ENCODE peak calls at places on chromosomes 3 and 15, in five cellular contexts. One of them, this sample, is unnamed.

GRCh38 chr3:46914849-46915248 is 37.3 kb downstream of the PTH1R start:
- DNase-seq in HCT116: no peak
- DNase-seq in endothelial cell of umbilical vein: no peak
- DNase-seq in K562: no peak
- DNase-seq in SK-N-SH: no peak
- DNase-seq in this sample: no peak

GRCh38 chr15:66068801-66069200 is 184.7 kb downstream of the MEGF11 start:
- DNase-seq in HCT116: no peak
- DNase-seq in endothelial cell of umbilical vein: no peak
- DNase-seq in SK-N-SH: no peak
- DNase-seq in K562: no peak
- DNase-seq in this sample: no peak

GRCh38 chr3:10015476-10015904 is 10.7 kb upstream of the FANCD2 start:
- DNase-seq in HCT116: no peak
- DNase-seq in K562: no peak
- DNase-seq in endothelial cell of umbilical vein: peak
- DNase-seq in SK-N-SH: no peak
- DNase-seq in this sample: no peak

GRCh38 chr3:72052841-72053409 is 268.0 kb upstream of the PROK2 start:
- DNase-seq in K562: peak
- DNase-seq in SK-N-SH: no peak
- DNase-seq in endothelial cell of umbilical vein: no peak
- DNase-seq in HCT116: no peak
- DNase-seq in this sample: no peak

GRCh38 chr3:129077222-129077621 is 16.6 kb downstream of the GP9 start:
- DNase-seq in endothelial cell of umbilical vein: peak
- DNase-seq in HCT116: no peak
- DNase-seq in K562: no peak
- DNase-seq in SK-N-SH: no peak
- DNase-seq in this sample: no peak

GRCh38 chr15:60763668-60764067 is 284.7 kb upstream of the ICE2 start:
- DNase-seq in SK-N-SH: no peak
- DNase-seq in endothelial cell of umbilical vein: no peak
- DNase-seq in HCT116: no peak
- DNase-seq in K562: no peak
- DNase-seq in this sample: no peak

GRCh38 chr3:39423571-39423970 is 17.1 kb downstream of the RPSA start:
- DNase-seq in endothelial cell of umbilical vein: no peak
- DNase-seq in HCT116: no peak
- DNase-seq in SK-N-SH: no peak
- DNase-seq in K562: no peak
- DNase-seq in this sample: no peak

GRCh38 chr3:45760878-45761711 is 35.2 kb downstream of the SLC6A20 start:
- DNase-seq in HCT116: peak
- DNase-seq in K562: peak
- DNase-seq in SK-N-SH: peak
- DNase-seq in endothelial cell of umbilical vein: peak
- DNase-seq in this sample: no peak

GRCh38 chr3:77602722-77603121 is 562.8 kb downstream of the ROBO2 start:
- DNase-seq in SK-N-SH: no peak
- DNase-seq in K562: no peak
- DNase-seq in HCT116: no peak
- DNase-seq in endothelial cell of umbilical vein: no peak
- DNase-seq in this sample: no peak

GRCh38 chr15:48323294-48323693 is 7.9 kb upstream of the DUT start:
- DNase-seq in SK-N-SH: no peak
- DNase-seq in endothelial cell of umbilical vein: no peak
- DNase-seq in K562: no peak
- DNase-seq in HCT116: no peak
- DNase-seq in this sample: no peak

GRCh38 chr3:196159952-196160804 is 51.0 kb downstream of the ZDHHC19 start:
- DNase-seq in endothelial cell of umbilical vein: peak
- DNase-seq in SK-N-SH: no peak
- DNase-seq in HCT116: no peak
- DNase-seq in K562: peak
- DNase-seq in this sample: no peak

GRCh38 chr3:146165370-146165769 is 4.4 kb upstream of the PLOD2 start:
- DNase-seq in SK-N-SH: no peak
- DNase-seq in endothelial cell of umbilical vein: no peak
- DNase-seq in K562: no peak
- DNase-seq in HCT116: no peak
- DNase-seq in this sample: no peak

GRCh38 chr3:86967062-86967461 is 23.9 kb downstream of the VGLL3 start:
- DNase-seq in endothelial cell of umbilical vein: no peak
- DNase-seq in HCT116: no peak
- DNase-seq in K562: no peak
- DNase-seq in SK-N-SH: no peak
- DNase-seq in this sample: no peak

GRCh38 chr15:62782100-62782791 is 260.3 kb upstream of the TPM1 start:
- DNase-seq in endothelial cell of umbilical vein: peak
- DNase-seq in K562: peak
- DNase-seq in SK-N-SH: peak
- DNase-seq in HCT116: peak
- DNase-seq in this sample: no peak

GRCh38 chr3:189132125-189132744 is 39.5 kb upstream of the TPRG1 start:
- DNase-seq in HCT116: peak
- DNase-seq in endothelial cell of umbilical vein: peak
- DNase-seq in K562: no peak
- DNase-seq in SK-N-SH: no peak
- DNase-seq in this sample: no peak

GRCh38 chr3:43693594-43693993 is 2.9 kb downstream of the ABHD5 start:
- DNase-seq in endothelial cell of umbilical vein: no peak
- DNase-seq in K562: no peak
- DNase-seq in HCT116: no peak
- DNase-seq in SK-N-SH: no peak
- DNase-seq in this sample: no peak

GRCh38 chr3:12352253-12352652 is 63.4 kb downstream of the PPARG start:
- DNase-seq in endothelial cell of umbilical vein: no peak
- DNase-seq in HCT116: no peak
- DNase-seq in SK-N-SH: no peak
- DNase-seq in K562: no peak
- DNase-seq in this sample: no peak

GRCh38 chr15:60228096-60228495 is 169.7 kb downstream of the ANXA2 start:
- DNase-seq in SK-N-SH: no peak
- DNase-seq in endothelial cell of umbilical vein: no peak
- DNase-seq in HCT116: no peak
- DNase-seq in K562: peak
- DNase-seq in this sample: no peak

GRCh38 chr3:124669470-124669869 is 60.8 kb upstream of the UMPS start:
- DNase-seq in endothelial cell of umbilical vein: no peak
- DNase-seq in K562: no peak
- DNase-seq in HCT116: no peak
- DNase-seq in SK-N-SH: no peak
- DNase-seq in this sample: no peak

GRCh38 chr3:101243285-101244211 is 76.8 kb downstream of the IMPG2 start:
- DNase-seq in SK-N-SH: no peak
- DNase-seq in K562: no peak
- DNase-seq in endothelial cell of umbilical vein: no peak
- DNase-seq in HCT116: no peak
- DNase-seq in this sample: no peak

GRCh38 chr3:6113338-6113737 is 747.6 kb upstream of the GRM7 start:
- DNase-seq in HCT116: no peak
- DNase-seq in K562: no peak
- DNase-seq in SK-N-SH: no peak
- DNase-seq in endothelial cell of umbilical vein: no peak
- DNase-seq in this sample: no peak

GRCh38 chr15:74983725-74984231 is 11.6 kb upstream of the SCAMP5 start:
- DNase-seq in endothelial cell of umbilical vein: no peak
- DNase-seq in SK-N-SH: no peak
- DNase-seq in HCT116: no peak
- DNase-seq in K562: no peak
- DNase-seq in this sample: no peak

DNA sequence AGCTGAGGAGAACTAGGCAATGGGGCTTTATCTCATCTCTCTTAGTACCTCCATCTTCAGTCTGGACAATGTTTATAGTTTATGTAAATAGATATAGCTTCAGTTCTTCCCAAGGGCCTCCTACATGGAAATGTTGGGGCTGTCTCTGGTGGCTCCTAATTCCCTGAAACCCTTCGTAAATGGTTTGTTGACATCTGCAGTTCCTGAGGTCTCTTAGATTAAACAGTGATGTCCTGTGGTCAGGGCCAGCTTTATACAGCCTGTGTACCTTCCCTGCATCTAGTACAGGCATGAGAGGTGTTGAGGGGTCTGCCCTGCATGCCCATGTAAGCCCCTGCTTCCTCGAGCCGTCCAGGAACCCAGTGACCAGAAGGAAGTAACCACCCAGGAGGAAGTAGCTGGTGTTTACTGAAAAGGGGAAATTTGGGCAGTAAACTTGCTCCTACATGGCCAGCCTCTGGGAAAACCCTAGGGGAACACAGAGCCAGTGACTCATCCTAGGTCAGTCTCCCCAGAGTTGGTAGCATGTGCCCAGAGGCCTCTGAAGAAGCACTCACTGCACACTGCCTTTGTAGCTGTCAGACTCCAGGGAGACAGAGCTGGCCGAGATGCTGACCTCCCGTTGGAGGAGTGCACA is 4.7 kb upstream of the TBC1D2B start:
- DNase-seq in K562: no peak
- DNase-seq in endothelial cell of umbilical vein: no peak
- DNase-seq in SK-N-SH: no peak
- DNase-seq in HCT116: no peak
- DNase-seq in this sample: no peak
- TF ChIP-seq POLR2AphosphoS5 in K562: no peak
- TF ChIP-seq POLR2AphosphoS5 in endothelial cell of umbilical vein: no peak
- TF ChIP-seq POLR2AphosphoS5 in SK-N-SH: no peak
- TF ChIP-seq POLR2AphosphoS5 in HCT116: no peak
- TF ChIP-seq POLR2AphosphoS5 in this sample: no peak

GRCh38 chr3:141383555-141384129 is 15.3 kb downstream of the ZBTB38 start:
- DNase-seq in SK-N-SH: no peak
- DNase-seq in HCT116: no peak
- DNase-seq in endothelial cell of umbilical vein: no peak
- DNase-seq in K562: no peak
- DNase-seq in this sample: peak

GRCh38 chr3:141384575-141384974 is 16.3 kb downstream of the ZBTB38 start:
- DNase-seq in HCT116: no peak
- DNase-seq in endothelial cell of umbilical vein: no peak
- DNase-seq in SK-N-SH: no peak
- DNase-seq in K562: no peak
- DNase-seq in this sample: no peak

GRCh38 chr3:141380987-141381386 is 12.7 kb downstream of the ZBTB38 start:
- DNase-seq in SK-N-SH: no peak
- DNase-seq in HCT116: no peak
- DNase-seq in K562: no peak
- DNase-seq in endothelial cell of umbilical vein: no peak
- DNase-seq in this sample: no peak

GRCh38 chr3:141384157-141384556 is 15.9 kb downstream of the ZBTB38 start:
- DNase-seq in HCT116: no peak
- DNase-seq in K562: no peak
- DNase-seq in endothelial cell of umbilical vein: no peak
- DNase-seq in SK-N-SH: no peak
- DNase-seq in this sample: peak

GRCh38 chr3:141382571-141382970 is 14.3 kb downstream of the ZBTB38 start:
- DNase-seq in SK-N-SH: no peak
- DNase-seq in K562: no peak
- DNase-seq in endothelial cell of umbilical vein: no peak
- DNase-seq in HCT116: no peak
- DNase-seq in this sample: no peak
- H3K9ac ChIP-seq in SK-N-SH: no peak
- H3K9ac ChIP-seq in K562: no peak
- H3K9ac ChIP-seq in endothelial cell of umbilical vein: no peak
- H3K9ac ChIP-seq in HCT116: no peak
- H3K9ac ChIP-seq in this sample: no peak

GRCh38 chr15:34043391-34043790 is 4.4 kb upstream of the AVEN start:
- DNase-seq in K562: no peak
- DNase-seq in HCT116: no peak
- DNase-seq in SK-N-SH: no peak
- DNase-seq in endothelial cell of umbilical vein: no peak
- DNase-seq in this sample: no peak

GRCh38 chr15:34038404-34039179 is 412 bp downstream of the AVEN start:
- DNase-seq in K562: peak
- DNase-seq in SK-N-SH: peak
- DNase-seq in HCT116: no peak
- DNase-seq in endothelial cell of umbilical vein: peak
- DNase-seq in this sample: no peak

GRCh38 chr15:34039180-34039486 is at the start of gene AVEN:
- DNase-seq in K562: no peak
- DNase-seq in HCT116: no peak
- DNase-seq in endothelial cell of umbilical vein: no peak
- DNase-seq in SK-N-SH: no peak
- DNase-seq in this sample: no peak

GRCh38 chr15:34038023-34038403 is 991 bp downstream of the AVEN start:
- DNase-seq in HCT116: no peak
- DNase-seq in endothelial cell of umbilical vein: peak
- DNase-seq in K562: no peak
- DNase-seq in SK-N-SH: no peak
- DNase-seq in this sample: no peak

GRCh38 chr15:34039506-34040123 is 611 bp upstream of the AVEN start:
- DNase-seq in endothelial cell of umbilical vein: peak
- DNase-seq in K562: peak
- DNase-seq in HCT116: no peak
- DNase-seq in SK-N-SH: peak
- DNase-seq in this sample: no peak
- TF ChIP-seq POLR2AphosphoS5 in endothelial cell of umbilical vein: no peak
- TF ChIP-seq POLR2AphosphoS5 in K562: no peak
- TF ChIP-seq POLR2AphosphoS5 in HCT116: no peak
- TF ChIP-seq POLR2AphosphoS5 in SK-N-SH: no peak
- TF ChIP-seq POLR2AphosphoS5 in this sample: no peak

GRCh38 chr3:184582998-184583344 is 21.4 kb downstream of the EPHB3 start:
- DNase-seq in K562: no peak
- DNase-seq in SK-N-SH: no peak
- DNase-seq in HCT116: no peak
- DNase-seq in endothelial cell of umbilical vein: no peak
- DNase-seq in this sample: no peak

GRCh38 chr3:184582583-184582982 is 21.0 kb downstream of the EPHB3 start:
- DNase-seq in K562: no peak
- DNase-seq in SK-N-SH: no peak
- DNase-seq in HCT116: no peak
- DNase-seq in endothelial cell of umbilical vein: no peak
- DNase-seq in this sample: no peak

GRCh38 chr3:184584001-184584891 is 22.7 kb downstream of the EPHB3 start:
- DNase-seq in endothelial cell of umbilical vein: no peak
- DNase-seq in SK-N-SH: peak
- DNase-seq in K562: peak
- DNase-seq in HCT116: no peak
- DNase-seq in this sample: no peak

GRCh38 chr3:184581331-184582210 is 20.0 kb downstream of the EPHB3 start:
- DNase-seq in endothelial cell of umbilical vein: no peak
- DNase-seq in K562: no peak
- DNase-seq in SK-N-SH: no peak
- DNase-seq in HCT116: no peak
- DNase-seq in this sample: no peak

DNA sequence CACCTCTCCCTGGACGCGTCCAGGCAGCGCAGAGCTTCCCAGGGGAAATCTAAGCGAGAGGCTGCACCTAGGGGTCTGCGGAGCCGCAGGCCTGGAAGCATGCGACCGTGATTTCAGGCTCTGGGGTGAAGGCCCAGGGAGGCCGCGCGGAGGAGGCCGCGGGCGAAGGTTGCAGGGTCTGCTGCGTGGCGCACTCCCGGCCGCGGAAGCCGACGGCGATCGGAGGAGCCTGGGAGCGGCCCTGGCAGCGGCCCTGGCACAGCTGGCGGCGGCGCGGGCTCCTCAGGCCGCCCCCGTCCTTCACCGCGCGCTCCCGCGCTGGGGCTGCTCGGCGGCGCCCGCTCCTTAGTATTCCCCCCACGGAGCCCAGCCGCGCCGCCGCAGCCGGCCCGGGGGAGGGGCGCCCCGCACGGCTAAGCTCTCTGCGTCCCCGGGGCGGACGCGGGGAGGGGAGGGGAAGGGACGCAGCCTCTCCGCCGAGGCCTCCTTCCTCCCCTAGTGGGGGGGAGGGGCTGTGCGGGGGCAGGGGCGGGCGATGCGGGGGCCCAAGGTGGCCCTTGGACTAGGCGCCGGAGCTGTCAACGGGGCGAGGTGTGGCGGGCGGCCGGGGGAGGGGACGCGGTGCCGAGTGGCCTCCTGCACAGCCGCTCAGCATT is 21.9 kb downstream of the EPHB3 start:
- DNase-seq in endothelial cell of umbilical vein: no peak
- DNase-seq in K562: no peak
- DNase-seq in HCT116: no peak
- DNase-seq in SK-N-SH: peak
- DNase-seq in this sample: no peak
- H3K9ac ChIP-seq in endothelial cell of umbilical vein: peak
- H3K9ac ChIP-seq in K562: no peak
- H3K9ac ChIP-seq in HCT116: no peak
- H3K9ac ChIP-seq in SK-N-SH: no peak
- H3K9ac ChIP-seq in this sample: no peak